ENCODE peak calls at places on chromosomes 7 and 10, in seven cellular contexts. One of them, this sample, is unnamed. For H3K4me1, the result is how much of the 10 kb centered on the place peaks cover.

GRCh38 chr7:57071-57470 is 135.3 kb upstream of the FAM20C start:
- DNase-seq in cardiac muscle cell: no peak
- DNase-seq in GM23248: no peak
- DNase-seq in Panc1: no peak
- DNase-seq in psoas muscle: no peak
- DNase-seq in breast epithelium: no peak
- DNase-seq in adrenal gland: no peak
- DNase-seq in this sample: no peak

GRCh38 chr7:84175461-84175860 is 19.1 kb downstream of the SEMA3A start:
- DNase-seq in cardiac muscle cell: no peak
- DNase-seq in GM23248: no peak
- DNase-seq in Panc1: no peak
- DNase-seq in psoas muscle: no peak
- DNase-seq in breast epithelium: no peak
- DNase-seq in adrenal gland: no peak
- DNase-seq in this sample: no peak

GRCh38 chr10:7752251-7752650 is 35.5 kb downstream of the KIN start:
- DNase-seq in cardiac muscle cell: no peak
- DNase-seq in GM23248: no peak
- DNase-seq in Panc1: no peak
- DNase-seq in psoas muscle: no peak
- DNase-seq in breast epithelium: no peak
- DNase-seq in adrenal gland: no peak
- DNase-seq in this sample: no peak

GRCh38 chr7:33459340-33459751 is 330.0 kb downstream of the BBS9 start:
- DNase-seq in cardiac muscle cell: peak
- DNase-seq in GM23248: peak
- DNase-seq in Panc1: peak
- DNase-seq in psoas muscle: no peak
- DNase-seq in breast epithelium: no peak
- DNase-seq in adrenal gland: no peak
- DNase-seq in this sample: peak

GRCh38 chr7:100547872-100548271 is 8.9 kb downstream of the AGFG2 start:
- DNase-seq in cardiac muscle cell: peak
- DNase-seq in GM23248: no peak
- DNase-seq in Panc1: no peak
- DNase-seq in psoas muscle: no peak
- DNase-seq in breast epithelium: no peak
- DNase-seq in adrenal gland: peak
- DNase-seq in this sample: no peak

GRCh38 chr10:86653379-86653778 is 968 bp upstream of the OPN4 start:
- DNase-seq in cardiac muscle cell: no peak
- DNase-seq in GM23248: no peak
- DNase-seq in Panc1: no peak
- DNase-seq in psoas muscle: no peak
- DNase-seq in breast epithelium: peak
- DNase-seq in adrenal gland: no peak
- DNase-seq in this sample: no peak

GRCh38 chr10:98486421-98486820 is 39.7 kb upstream of the HPS1 start:
- DNase-seq in cardiac muscle cell: peak
- DNase-seq in GM23248: peak
- DNase-seq in Panc1: no peak
- DNase-seq in psoas muscle: no peak
- DNase-seq in breast epithelium: no peak
- DNase-seq in adrenal gland: no peak
- DNase-seq in this sample: no peak

GRCh38 chr10:90801608-90802007 is 56.2 kb downstream of the HTR7 start:
- DNase-seq in cardiac muscle cell: no peak
- DNase-seq in GM23248: no peak
- DNase-seq in Panc1: no peak
- DNase-seq in psoas muscle: no peak
- DNase-seq in breast epithelium: no peak
- DNase-seq in adrenal gland: no peak
- DNase-seq in this sample: no peak

GRCh38 chr10:127194598-127194997 is 1.8 kb downstream of the INSYN2A start:
- DNase-seq in cardiac muscle cell: no peak
- DNase-seq in GM23248: no peak
- DNase-seq in Panc1: no peak
- DNase-seq in psoas muscle: no peak
- DNase-seq in breast epithelium: no peak
- DNase-seq in adrenal gland: no peak
- DNase-seq in this sample: no peak

GRCh38 chr10:120601999-120602398 is 145.0 kb downstream of the PLPP4 start:
- DNase-seq in cardiac muscle cell: no peak
- DNase-seq in GM23248: no peak
- DNase-seq in Panc1: no peak
- DNase-seq in psoas muscle: no peak
- DNase-seq in breast epithelium: no peak
- DNase-seq in adrenal gland: no peak
- DNase-seq in this sample: no peak

GRCh38 chr10:124375353-124375614 is 43.4 kb downstream of the OAT start:
- DNase-seq in cardiac muscle cell: no peak
- DNase-seq in GM23248: no peak
- DNase-seq in Panc1: no peak
- DNase-seq in psoas muscle: no peak
- DNase-seq in breast epithelium: no peak
- DNase-seq in adrenal gland: no peak
- DNase-seq in this sample: no peak

GRCh38 chr7:138798836-138799235 is 840 bp upstream of the ATP6V0A4 start:
- DNase-seq in cardiac muscle cell: no peak
- DNase-seq in GM23248: no peak
- DNase-seq in Panc1: no peak
- DNase-seq in psoas muscle: no peak
- DNase-seq in breast epithelium: no peak
- DNase-seq in adrenal gland: peak
- DNase-seq in this sample: no peak

DNA sequence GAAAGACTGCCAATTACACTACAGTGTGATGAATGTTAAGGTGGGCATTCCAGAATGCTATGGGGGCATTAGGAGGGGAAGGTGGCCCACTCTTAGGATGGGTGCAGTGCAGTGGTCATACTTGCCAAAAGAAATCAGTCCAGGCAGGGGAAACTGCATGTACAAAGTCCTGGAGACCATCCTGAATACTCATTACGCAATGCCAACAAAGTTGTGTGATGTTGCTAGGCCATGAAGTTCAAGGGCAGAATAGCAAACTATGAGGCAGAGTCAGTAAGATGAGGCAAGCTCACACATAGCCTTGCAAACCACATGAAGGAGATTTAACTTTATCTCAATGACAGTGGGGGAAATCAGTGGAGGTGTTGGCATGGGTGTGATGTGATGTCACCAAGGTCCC is 49.8 kb upstream of the SLC35B4 start:
- DNase-seq in cardiac muscle cell: peak
- DNase-seq in GM23248: peak
- DNase-seq in Panc1: no peak
- DNase-seq in psoas muscle: no peak
- DNase-seq in breast epithelium: no peak
- DNase-seq in adrenal gland: no peak
- DNase-seq in this sample: no peak
- H3K4me1 ChIP-seq in cardiac muscle cell: under half
- H3K4me1 ChIP-seq in GM23248: half or more
- H3K4me1 ChIP-seq in Panc1: under half
- H3K4me1 ChIP-seq in psoas muscle: under half
- H3K4me1 ChIP-seq in breast epithelium: under half
- H3K4me1 ChIP-seq in adrenal gland: under half
- H3K4me1 ChIP-seq in this sample: under half

GRCh38 chr10:112958275-112958995 is 8.4 kb downstream of the TCF7L2 start:
- DNase-seq in cardiac muscle cell: peak
- DNase-seq in GM23248: peak
- DNase-seq in Panc1: no peak
- DNase-seq in psoas muscle: no peak
- DNase-seq in breast epithelium: no peak
- DNase-seq in adrenal gland: no peak
- DNase-seq in this sample: no peak

GRCh38 chr10:112959207-112959838 is 9.3 kb downstream of the TCF7L2 start:
- DNase-seq in cardiac muscle cell: peak
- DNase-seq in GM23248: peak
- DNase-seq in Panc1: no peak
- DNase-seq in psoas muscle: no peak
- DNase-seq in breast epithelium: no peak
- DNase-seq in adrenal gland: no peak
- DNase-seq in this sample: peak

GRCh38 chr10:112961609-112962008 is 11.6 kb downstream of the TCF7L2 start:
- DNase-seq in cardiac muscle cell: no peak
- DNase-seq in GM23248: peak
- DNase-seq in Panc1: no peak
- DNase-seq in psoas muscle: no peak
- DNase-seq in breast epithelium: no peak
- DNase-seq in adrenal gland: no peak
- DNase-seq in this sample: no peak

GRCh38 chr10:112962343-112962742 is 12.3 kb downstream of the TCF7L2 start:
- DNase-seq in cardiac muscle cell: no peak
- DNase-seq in GM23248: no peak
- DNase-seq in Panc1: no peak
- DNase-seq in psoas muscle: no peak
- DNase-seq in breast epithelium: no peak
- DNase-seq in adrenal gland: no peak
- DNase-seq in this sample: no peak

GRCh38 chr10:112960151-112960681 is 10.2 kb downstream of the TCF7L2 start:
- DNase-seq in cardiac muscle cell: peak
- DNase-seq in GM23248: peak
- DNase-seq in Panc1: no peak
- DNase-seq in psoas muscle: no peak
- DNase-seq in breast epithelium: no peak
- DNase-seq in adrenal gland: no peak
- DNase-seq in this sample: no peak
- H3K4me1 ChIP-seq in cardiac muscle cell: half or more
- H3K4me1 ChIP-seq in GM23248: half or more
- H3K4me1 ChIP-seq in Panc1: half or more
- H3K4me1 ChIP-seq in psoas muscle: under half
- H3K4me1 ChIP-seq in breast epithelium: under half
- H3K4me1 ChIP-seq in adrenal gland: under half
- H3K4me1 ChIP-seq in this sample: half or more

GRCh38 chr10:62109532-62110293 is 158.9 kb downstream of the RTKN2 start:
- DNase-seq in cardiac muscle cell: no peak
- DNase-seq in GM23248: no peak
- DNase-seq in Panc1: no peak
- DNase-seq in psoas muscle: no peak
- DNase-seq in breast epithelium: no peak
- DNase-seq in adrenal gland: no peak
- DNase-seq in this sample: no peak

GRCh38 chr10:62103857-62104256 is 164.8 kb downstream of the RTKN2 start:
- DNase-seq in cardiac muscle cell: no peak
- DNase-seq in GM23248: no peak
- DNase-seq in Panc1: no peak
- DNase-seq in psoas muscle: no peak
- DNase-seq in breast epithelium: no peak
- DNase-seq in adrenal gland: no peak
- DNase-seq in this sample: no peak

GRCh38 chr10:62112325-62112724 is 156.3 kb downstream of the RTKN2 start:
- DNase-seq in cardiac muscle cell: no peak
- DNase-seq in GM23248: no peak
- DNase-seq in Panc1: no peak
- DNase-seq in psoas muscle: no peak
- DNase-seq in breast epithelium: no peak
- DNase-seq in adrenal gland: no peak
- DNase-seq in this sample: no peak

GRCh38 chr10:62108768-62109430 is 159.7 kb downstream of the RTKN2 start:
- DNase-seq in cardiac muscle cell: no peak
- DNase-seq in GM23248: no peak
- DNase-seq in Panc1: no peak
- DNase-seq in psoas muscle: no peak
- DNase-seq in breast epithelium: no peak
- DNase-seq in adrenal gland: no peak
- DNase-seq in this sample: no peak

GRCh38 chr10:62106929-62107519 is 161.6 kb downstream of the RTKN2 start:
- DNase-seq in cardiac muscle cell: no peak
- DNase-seq in GM23248: no peak
- DNase-seq in Panc1: no peak
- DNase-seq in psoas muscle: no peak
- DNase-seq in breast epithelium: no peak
- DNase-seq in adrenal gland: no peak
- DNase-seq in this sample: no peak
- H3K4me1 ChIP-seq in cardiac muscle cell: under half
- H3K4me1 ChIP-seq in GM23248: under half
- H3K4me1 ChIP-seq in Panc1: under half
- H3K4me1 ChIP-seq in psoas muscle: under half
- H3K4me1 ChIP-seq in breast epithelium: under half
- H3K4me1 ChIP-seq in adrenal gland: under half
- H3K4me1 ChIP-seq in this sample: under half

GRCh38 chr10:74026428-74026979 is 28.6 kb downstream of the VCL start:
- DNase-seq in cardiac muscle cell: no peak
- DNase-seq in GM23248: no peak
- DNase-seq in Panc1: no peak
- DNase-seq in psoas muscle: no peak
- DNase-seq in breast epithelium: no peak
- DNase-seq in adrenal gland: no peak
- DNase-seq in this sample: no peak

GRCh38 chr10:74027702-74028101 is 29.8 kb downstream of the VCL start:
- DNase-seq in cardiac muscle cell: no peak
- DNase-seq in GM23248: peak
- DNase-seq in Panc1: no peak
- DNase-seq in psoas muscle: no peak
- DNase-seq in breast epithelium: no peak
- DNase-seq in adrenal gland: no peak
- DNase-seq in this sample: no peak

GRCh38 chr10:74025380-74025978 is 27.6 kb downstream of the VCL start:
- DNase-seq in cardiac muscle cell: no peak
- DNase-seq in GM23248: no peak
- DNase-seq in Panc1: no peak
- DNase-seq in psoas muscle: no peak
- DNase-seq in breast epithelium: no peak
- DNase-seq in adrenal gland: peak
- DNase-seq in this sample: no peak

GRCh38 chr10:74022941-74023629 is 25.2 kb downstream of the VCL start:
- DNase-seq in cardiac muscle cell: no peak
- DNase-seq in GM23248: no peak
- DNase-seq in Panc1: no peak
- DNase-seq in psoas muscle: no peak
- DNase-seq in breast epithelium: no peak
- DNase-seq in adrenal gland: no peak
- DNase-seq in this sample: no peak

GRCh38 chr10:74024600-74024999 is 26.7 kb downstream of the VCL start:
- DNase-seq in cardiac muscle cell: no peak
- DNase-seq in GM23248: no peak
- DNase-seq in Panc1: no peak
- DNase-seq in psoas muscle: no peak
- DNase-seq in breast epithelium: no peak
- DNase-seq in adrenal gland: no peak
- DNase-seq in this sample: no peak
- H3K4me1 ChIP-seq in cardiac muscle cell: under half
- H3K4me1 ChIP-seq in GM23248: half or more
- H3K4me1 ChIP-seq in Panc1: half or more
- H3K4me1 ChIP-seq in psoas muscle: half or more
- H3K4me1 ChIP-seq in breast epithelium: under half
- H3K4me1 ChIP-seq in adrenal gland: under half
- H3K4me1 ChIP-seq in this sample: half or more

GRCh38 chr7:23645822-23646221 is 34.2 kb upstream of the FAM221A start:
- DNase-seq in cardiac muscle cell: no peak
- DNase-seq in GM23248: no peak
- DNase-seq in Panc1: no peak
- DNase-seq in psoas muscle: no peak
- DNase-seq in breast epithelium: no peak
- DNase-seq in adrenal gland: no peak
- DNase-seq in this sample: no peak
- H3K4me1 ChIP-seq in cardiac muscle cell: under half
- H3K4me1 ChIP-seq in GM23248: under half
- H3K4me1 ChIP-seq in Panc1: under half
- H3K4me1 ChIP-seq in psoas muscle: under half
- H3K4me1 ChIP-seq in breast epithelium: under half
- H3K4me1 ChIP-seq in adrenal gland: under half
- H3K4me1 ChIP-seq in this sample: under half

DNA sequence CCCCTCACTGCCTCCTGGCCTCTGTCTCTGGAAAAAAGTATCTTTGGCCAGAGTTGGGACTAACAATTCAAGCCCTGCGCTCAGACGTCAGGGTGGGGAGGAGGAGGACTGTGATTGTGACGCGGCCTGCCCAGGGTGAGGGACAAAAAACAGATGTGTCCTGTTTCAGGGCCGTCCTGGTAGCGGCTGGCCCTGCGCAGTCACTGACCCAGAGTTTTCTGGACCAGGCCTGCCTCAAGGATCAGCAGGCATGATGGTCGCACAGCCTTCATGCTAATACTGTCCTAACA is 110.1 kb downstream of the CYTH3 start:
- DNase-seq in cardiac muscle cell: no peak
- DNase-seq in GM23248: no peak
- DNase-seq in Panc1: no peak
- DNase-seq in psoas muscle: peak
- DNase-seq in breast epithelium: no peak
- DNase-seq in adrenal gland: peak
- DNase-seq in this sample: no peak
- H3K4me1 ChIP-seq in cardiac muscle cell: under half
- H3K4me1 ChIP-seq in GM23248: under half
- H3K4me1 ChIP-seq in Panc1: under half
- H3K4me1 ChIP-seq in psoas muscle: under half
- H3K4me1 ChIP-seq in breast epithelium: under half
- H3K4me1 ChIP-seq in adrenal gland: under half
- H3K4me1 ChIP-seq in this sample: under half

This sample was measured in HCT116.